ENCODE peak calls at places on chromosome 16, in five cellular contexts. J, R, S, O and W are unnamed samples.

GRCh38 chr16:89175280-89176146 is 4.0 kb downstream of the CDH15 start:
- DNase-seq in J (no peak), R (no peak), S (no peak), O (no peak), W (no peak)

GRCh38 chr16:12620150-12620549 is 183.5 kb downstream of the CPPED1 start:
- DNase-seq in J (no peak), R (no peak), S (no peak), O (no peak), W (no peak)

GRCh38 chr16:65070831-65071230 is 51.0 kb downstream of the CDH11 start:
- DNase-seq in J (peak; percentile 49), R (peak; percentile 15), S (no peak), O (peak; percentile 70), W (no peak)

GRCh38 chr16:50666658-50667496 is 14.2 kb downstream of the SNX20 start:
- DNase-seq in J (no peak), R (no peak), S (peak; percentile 22), O (no peak), W (peak; percentile 58)

GRCh38 chr16:51148674-51149228 is 2.3 kb downstream of the SALL1 start:
- DNase-seq in J (no peak), R (no peak), S (no peak), O (no peak), W (no peak)

GRCh38 chr16:14194706-14195105 is 123.6 kb downstream of the MRTFB start:
- DNase-seq in J (no peak), R (no peak), S (no peak), O (no peak), W (no peak)

GRCh38 chr16:56451753-56452689 is 667 bp downstream of the OGFOD1 start:
- DNase-seq in J (peak; percentile 35), R (peak; percentile 44), S (no peak), O (peak; percentile 75), W (no peak)

GRCh38 chr16:26856791-26857190 is 209.9 kb upstream of the C16orf82 start:
- DNase-seq in J (no peak), R (no peak), S (no peak), O (no peak), W (no peak)

GRCh38 chr16:676565-677297 is 1.3 kb downstream of the RHBDL1 start:
- DNase-seq in J (no peak), R (no peak), S (no peak), O (no peak), W (no peak)

GRCh38 chr16:47213761-47214440 is 70.2 kb upstream of the NETO2 start:
- DNase-seq in J (no peak), R (no peak), S (no peak), O (no peak), W (no peak)

GRCh38 chr16:55297910-55298175 is 26.2 kb upstream of the IRX6 start:
- DNase-seq in J (no peak), R (no peak), S (no peak), O (no peak), W (no peak)

GRCh38 chr16:55294947-55295346 is 29.1 kb upstream of the IRX6 start:
- DNase-seq in J (no peak), R (no peak), S (no peak), O (no peak), W (no peak)

GRCh38 chr16:55294129-55294528 is 29.9 kb upstream of the IRX6 start:
- DNase-seq in J (no peak), R (no peak), S (no peak), O (no peak), W (no peak)

GRCh38 chr16:55301385-55302008 is 22.5 kb upstream of the IRX6 start:
- DNase-seq in J (no peak), R (no peak), S (no peak), O (no peak), W (no peak)

DNA sequence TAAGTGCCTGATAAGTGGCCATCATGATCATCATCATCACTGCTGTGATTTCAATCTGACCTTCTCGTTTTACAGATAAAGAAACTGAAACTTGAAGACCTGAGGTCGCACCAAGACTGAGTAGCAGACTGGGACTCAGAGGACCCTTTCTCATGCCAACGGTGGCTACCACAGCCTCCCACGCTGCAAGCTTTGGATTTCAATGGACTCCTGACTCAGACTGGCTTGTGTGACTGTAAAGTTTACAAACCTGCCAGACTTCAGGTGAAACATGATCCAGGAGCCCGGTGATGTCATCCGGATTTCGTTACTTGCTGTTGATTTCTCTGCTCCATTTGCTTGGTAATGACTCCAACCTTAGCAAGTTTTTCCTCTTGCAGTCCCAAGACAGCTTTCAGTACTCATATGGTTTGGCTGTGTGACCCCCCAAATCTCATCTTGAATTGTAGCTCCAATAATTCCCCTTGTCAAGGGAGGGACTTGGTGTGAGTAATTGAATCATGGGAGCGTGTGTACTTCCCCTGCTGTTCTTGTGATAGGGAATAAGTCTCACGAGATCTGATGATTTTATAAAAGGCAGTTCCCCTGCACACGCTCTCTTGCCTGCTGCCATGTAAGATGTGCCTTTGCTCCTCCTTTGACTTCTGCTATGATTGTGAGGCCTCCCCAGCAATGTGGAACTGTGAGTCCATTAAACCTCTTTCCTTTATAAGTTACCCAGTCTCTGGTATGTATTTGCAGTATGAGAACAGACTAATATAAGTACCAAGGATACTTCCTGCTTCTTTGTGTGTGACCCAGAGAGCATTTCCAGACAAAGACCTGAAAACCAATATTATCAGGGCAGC is 26.7 kb upstream of the IRX6 start:
- DNase-seq in J (no peak), R (no peak), S (no peak), O (no peak), W (no peak)
- TF ChIP-seq MAX in J (no peak), R (no peak), S (no peak), O (no peak), W (no peak)

GRCh38 chr16:85401370-85401916 is 211.7 kb upstream of the GSE1 start:
- DNase-seq in J (no peak), R (no peak), S (peak; percentile 9), O (no peak), W (no peak)

GRCh38 chr16:85403693-85404092 is 209.4 kb upstream of the GSE1 start:
- DNase-seq in J (no peak), R (no peak), S (peak; percentile 11), O (no peak), W (no peak)

GRCh38 chr16:85401917-85402766 is 211.0 kb upstream of the GSE1 start:
- DNase-seq in J (no peak), R (no peak), S (peak; percentile 13), O (no peak), W (no peak)

GRCh38 chr16:85400305-85401205 is 212.6 kb upstream of the GSE1 start:
- DNase-seq in J (no peak), R (no peak), S (peak; percentile 6), O (no peak), W (no peak)

DNA sequence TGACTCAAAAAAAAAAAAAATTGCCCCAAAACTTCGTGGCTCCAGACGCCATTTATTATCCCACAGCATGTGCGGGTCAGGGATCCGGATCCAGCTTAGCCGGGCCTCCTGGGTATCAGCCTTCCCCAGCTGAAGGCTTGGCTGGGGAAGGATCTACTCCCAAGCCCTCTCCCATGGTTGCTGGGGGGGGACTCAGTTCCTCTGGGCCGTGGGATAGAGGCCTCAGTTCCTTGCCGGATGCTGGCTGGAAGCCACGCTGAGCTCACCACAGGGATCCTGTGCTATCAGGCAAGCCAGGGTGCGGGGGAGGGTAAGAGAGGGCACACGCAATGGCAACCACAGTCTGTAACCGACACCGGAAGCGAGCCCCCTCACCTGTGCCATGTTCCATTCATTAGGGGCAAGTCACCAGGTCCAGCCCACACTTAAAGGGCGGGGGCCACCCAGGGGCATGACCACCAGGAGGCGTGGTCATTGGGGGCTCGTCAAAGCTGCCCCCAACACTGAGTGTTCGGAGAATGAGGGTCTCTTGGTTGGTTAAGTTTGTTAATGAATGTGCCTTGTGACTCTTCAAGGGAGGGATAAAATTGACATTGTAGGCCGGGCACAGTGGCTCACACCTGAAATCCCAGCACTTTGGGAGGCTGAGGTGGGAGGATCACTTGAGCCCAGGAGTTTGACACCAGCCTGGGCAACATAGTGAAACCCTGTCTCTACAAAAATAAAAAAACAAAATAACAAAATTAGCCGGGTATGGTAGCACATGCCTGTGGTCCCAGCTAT is 210.0 kb upstream of the GSE1 start:
- DNase-seq in J (no peak), R (no peak), S (peak; percentile 42), O (no peak), W (no peak)
- TF ChIP-seq MAX in J (no peak), R (no peak), S (no peak), O (no peak), W (no peak)

GRCh38 chr16:2894231-2894630 is 11.2 kb downstream of the FLYWCH2 start:
- DNase-seq in J (no peak), R (no peak), S (peak; percentile 34), O (no peak), W (no peak)

GRCh38 chr16:2897110-2897509 is 14.1 kb downstream of the FLYWCH2 start:
- DNase-seq in J (no peak), R (no peak), S (no peak), O (no peak), W (no peak)

GRCh38 chr16:2898831-2899563 is 12.7 kb upstream of the FLYWCH1 start:
- DNase-seq in J (no peak), R (no peak), S (no peak), O (peak; percentile 76), W (no peak)

GRCh38 chr16:2896480-2897010 is 13.5 kb downstream of the FLYWCH2 start:
- DNase-seq in J (no peak), R (no peak), S (no peak), O (no peak), W (no peak)

GRCh38 chr16:2895813-2896212 is 12.8 kb downstream of the FLYWCH2 start:
- DNase-seq in J (no peak), R (no peak), S (no peak), O (peak; percentile 16), W (no peak)
- TF ChIP-seq MAX in J (peak; percentile 88), R (peak; percentile 73), S (no peak), O (no peak), W (no peak)

GRCh38 chr16:57536306-57537193 is at the start of gene CCDC102A:
- DNase-seq in J (no peak), R (peak; percentile 86), S (peak; percentile 62), O (no peak), W (no peak)
- TF ChIP-seq MAX in J (peak; percentile 8), R (peak; percentile 44), S (peak; percentile 66), O (peak; percentile 68), W (peak; percentile 42)